ENCODE peak calls at places on chromosomes 6 and 20, in seven cellular contexts. One of them, this sample, is unnamed.
A peak's percentile ranks its signal among the peaks of the same experiment; 100 is the strongest.

GRCh38 chr6:155117266-155117665 is 122.2 kb downstream of the TIAM2 start:
- DNase-seq in SK-N-SH: no peak
- DNase-seq in HepG2: no peak
- DNase-seq in K562: no peak
- DNase-seq in GM12878: no peak
- DNase-seq in H1: no peak
- DNase-seq in HCT116: no peak
- DNase-seq in this sample: peak; percentile 19

GRCh38 chr20:33444797-33445560 is 1.4 kb upstream of the SNTA1 start:
- DNase-seq in K562: no peak
- DNase-seq in HCT116: no peak
- DNase-seq in HepG2: peak; percentile 75
- DNase-seq in SK-N-SH: no peak
- DNase-seq in H1: no peak
- DNase-seq in GM12878: no peak
- DNase-seq in this sample: peak; percentile 56

GRCh38 chr20:62997626-62998025 is 9.1 kb downstream of the BHLHE23 start:
- DNase-seq in K562: no peak
- DNase-seq in SK-N-SH: no peak
- DNase-seq in HCT116: no peak
- DNase-seq in H1: no peak
- DNase-seq in HepG2: no peak
- DNase-seq in GM12878: no peak
- DNase-seq in this sample: no peak

GRCh38 chr6:110813813-110814487 is 1.3 kb downstream of the CDK19 start:
- DNase-seq in HepG2: no peak
- DNase-seq in H1: no peak
- DNase-seq in HCT116: no peak
- DNase-seq in GM12878: no peak
- DNase-seq in K562: no peak
- DNase-seq in SK-N-SH: peak; percentile 45
- DNase-seq in this sample: peak; percentile 39

GRCh38 chr20:1951436-1952115 is 42.3 kb downstream of the PDYN start:
- DNase-seq in H1: no peak
- DNase-seq in HepG2: no peak
- DNase-seq in HCT116: no peak
- DNase-seq in K562: no peak
- DNase-seq in SK-N-SH: no peak
- DNase-seq in GM12878: no peak
- DNase-seq in this sample: no peak

GRCh38 chr6:148396411-148396810 is 53.8 kb downstream of the SASH1 start:
- DNase-seq in H1: no peak
- DNase-seq in GM12878: no peak
- DNase-seq in HCT116: no peak
- DNase-seq in K562: no peak
- DNase-seq in SK-N-SH: no peak
- DNase-seq in HepG2: no peak
- DNase-seq in this sample: no peak

GRCh38 chr20:38671186-38671585 is 53.1 kb upstream of the SLC32A1 start:
- DNase-seq in H1: no peak
- DNase-seq in GM12878: no peak
- DNase-seq in K562: no peak
- DNase-seq in HCT116: no peak
- DNase-seq in HepG2: no peak
- DNase-seq in SK-N-SH: no peak
- DNase-seq in this sample: no peak

GRCh38 chr20:460707-461106 is 1.6 kb downstream of the TBC1D20 start:
- DNase-seq in K562: no peak
- DNase-seq in HepG2: peak; percentile 49
- DNase-seq in H1: no peak
- DNase-seq in SK-N-SH: peak; percentile 40
- DNase-seq in HCT116: no peak
- DNase-seq in GM12878: no peak
- DNase-seq in this sample: peak; percentile 28

GRCh38 chr6:111642463-111643158 is 36.9 kb upstream of the TRAF3IP2 start:
- DNase-seq in K562: no peak
- DNase-seq in HepG2: peak; percentile 80
- DNase-seq in GM12878: peak; percentile 21
- DNase-seq in H1: peak; percentile 69
- DNase-seq in SK-N-SH: peak; percentile 66
- DNase-seq in HCT116: peak; percentile 70
- DNase-seq in this sample: no peak

GRCh38 chr6:52620906-52621190 is 44.0 kb upstream of the TRAM2 start:
- DNase-seq in H1: no peak
- DNase-seq in HCT116: no peak
- DNase-seq in K562: no peak
- DNase-seq in GM12878: no peak
- DNase-seq in HepG2: no peak
- DNase-seq in SK-N-SH: no peak
- DNase-seq in this sample: no peak

GRCh38 chr6:158406736-158407135 is 94.5 kb downstream of the TULP4 start:
- DNase-seq in K562: no peak
- DNase-seq in GM12878: no peak
- DNase-seq in SK-N-SH: no peak
- DNase-seq in H1: no peak
- DNase-seq in HCT116: no peak
- DNase-seq in HepG2: no peak
- DNase-seq in this sample: no peak

GRCh38 chr6:28082939-28083338 is 2.6 kb downstream of the ZNF165 start:
- DNase-seq in K562: no peak
- DNase-seq in SK-N-SH: no peak
- DNase-seq in H1: no peak
- DNase-seq in HepG2: no peak
- DNase-seq in HCT116: no peak
- DNase-seq in GM12878: no peak
- DNase-seq in this sample: no peak

GRCh38 chr6:28078836-28079235 is 1.5 kb upstream of the ZNF165 start:
- DNase-seq in HCT116: no peak
- DNase-seq in SK-N-SH: no peak
- DNase-seq in K562: no peak
- DNase-seq in H1: no peak
- DNase-seq in HepG2: no peak
- DNase-seq in GM12878: no peak
- DNase-seq in this sample: no peak

GRCh38 chr6:28080631-28081485 is 490 bp downstream of the ZNF165 start:
- DNase-seq in GM12878: peak; percentile 91
- DNase-seq in SK-N-SH: peak; percentile 87
- DNase-seq in HepG2: peak; percentile 95
- DNase-seq in K562: peak; percentile 92
- DNase-seq in HCT116: peak; percentile 97
- DNase-seq in H1: peak; percentile 94
- DNase-seq in this sample: peak; percentile 98

GRCh38 chr6:28078050-28078449 is 2.3 kb upstream of the ZNF165 start:
- DNase-seq in H1: no peak
- DNase-seq in HepG2: no peak
- DNase-seq in SK-N-SH: no peak
- DNase-seq in K562: no peak
- DNase-seq in GM12878: no peak
- DNase-seq in HCT116: no peak
- DNase-seq in this sample: no peak

DNA sequence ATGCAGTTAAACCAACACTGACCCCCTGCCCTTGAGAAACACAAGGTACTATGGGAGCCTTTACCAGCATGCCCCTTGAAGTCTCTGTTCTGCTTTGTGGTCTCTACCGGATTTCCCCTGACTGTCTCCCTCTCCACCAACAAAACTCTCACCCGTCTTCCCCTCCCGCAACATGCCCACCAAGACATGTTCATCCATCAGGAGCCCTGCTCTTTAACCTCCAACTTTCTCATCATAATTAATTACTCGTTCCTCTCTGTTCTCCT is 1.1 kb downstream of the ZNF165 start:
- DNase-seq in H1: no peak
- DNase-seq in HCT116: no peak
- DNase-seq in K562: no peak
- DNase-seq in HepG2: no peak
- DNase-seq in SK-N-SH: no peak
- DNase-seq in GM12878: peak; percentile 54
- DNase-seq in this sample: no peak
- TF ChIP-seq JUND in H1: no peak
- TF ChIP-seq JUND in HCT116: no peak
- TF ChIP-seq JUND in K562: no peak
- TF ChIP-seq JUND in HepG2: no peak
- TF ChIP-seq JUND in SK-N-SH: no peak
- TF ChIP-seq JUND in GM12878: no peak
- TF ChIP-seq JUND in this sample: no peak

DNA sequence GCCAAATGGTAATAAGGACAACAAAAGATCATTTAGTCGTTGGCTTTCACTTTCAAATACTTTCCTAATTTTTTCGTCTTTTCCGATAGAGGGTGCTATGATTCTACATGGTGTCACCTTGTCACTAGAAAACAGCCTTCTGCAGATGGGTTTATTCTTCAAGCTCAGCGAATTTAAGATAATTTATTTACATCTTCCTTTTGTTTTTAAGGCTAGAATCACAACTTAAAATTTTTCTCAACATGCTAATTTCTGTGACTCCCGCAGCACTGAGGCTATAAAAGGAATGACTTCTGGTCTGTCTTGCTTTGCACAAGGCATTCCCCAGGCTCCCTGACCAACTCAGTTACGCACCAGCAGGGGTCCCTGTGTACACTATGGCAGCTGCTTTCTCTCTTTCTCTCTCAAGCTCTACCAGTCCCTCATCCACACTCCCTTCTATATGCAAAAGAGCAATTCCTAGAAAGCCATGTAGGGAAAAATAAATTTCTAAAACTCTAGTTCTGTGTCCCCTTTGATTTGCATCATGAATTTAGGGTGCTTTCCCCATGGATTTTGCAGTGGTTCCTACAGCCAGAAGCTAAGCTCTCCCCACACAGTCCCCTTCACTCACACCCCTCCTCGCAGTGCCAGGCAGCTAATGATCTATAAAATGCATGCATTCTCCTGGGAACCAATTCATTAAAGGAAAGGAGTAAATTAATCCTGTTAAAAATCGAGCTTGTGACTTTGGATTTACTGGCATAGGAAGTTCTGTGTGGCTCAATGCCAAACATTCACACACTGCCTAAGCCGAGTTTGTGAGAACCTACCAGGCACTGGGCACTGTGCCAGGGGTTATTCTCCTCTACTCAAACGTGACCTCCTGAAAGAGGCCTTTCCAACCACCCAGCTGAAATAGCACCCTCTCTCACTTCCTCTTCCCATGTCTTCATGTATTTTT is 74.5 kb downstream of the DCDC2 start:
- DNase-seq in K562: peak; percentile 40
- DNase-seq in H1: no peak
- DNase-seq in HepG2: peak; percentile 90
- DNase-seq in GM12878: peak; percentile 59
- DNase-seq in HCT116: peak; percentile 65
- DNase-seq in SK-N-SH: peak; percentile 78
- DNase-seq in this sample: peak; percentile 92
- TF ChIP-seq JUND in K562: no peak
- TF ChIP-seq JUND in H1: no peak
- TF ChIP-seq JUND in HepG2: no peak
- TF ChIP-seq JUND in GM12878: no peak
- TF ChIP-seq JUND in HCT116: no peak
- TF ChIP-seq JUND in SK-N-SH: no peak
- TF ChIP-seq JUND in this sample: no peak

GRCh38 chr20:25242231-25242630 is 5.7 kb upstream of the PYGB start:
- DNase-seq in SK-N-SH: peak; percentile 52
- DNase-seq in HepG2: no peak
- DNase-seq in GM12878: no peak
- DNase-seq in K562: no peak
- DNase-seq in HCT116: no peak
- DNase-seq in H1: no peak
- DNase-seq in this sample: no peak

GRCh38 chr20:25236450-25237304 is 11.2 kb upstream of the PYGB start:
- DNase-seq in GM12878: no peak
- DNase-seq in HepG2: no peak
- DNase-seq in H1: no peak
- DNase-seq in HCT116: no peak
- DNase-seq in K562: no peak
- DNase-seq in SK-N-SH: no peak
- DNase-seq in this sample: no peak

GRCh38 chr20:25239387-25240370 is 8.2 kb upstream of the PYGB start:
- DNase-seq in HCT116: no peak
- DNase-seq in SK-N-SH: no peak
- DNase-seq in H1: no peak
- DNase-seq in HepG2: no peak
- DNase-seq in GM12878: no peak
- DNase-seq in K562: no peak
- DNase-seq in this sample: no peak

GRCh38 chr20:25238319-25239037 is 9.4 kb upstream of the PYGB start:
- DNase-seq in HCT116: no peak
- DNase-seq in H1: no peak
- DNase-seq in HepG2: no peak
- DNase-seq in GM12878: no peak
- DNase-seq in SK-N-SH: no peak
- DNase-seq in K562: no peak
- DNase-seq in this sample: no peak

GRCh38 chr20:25237610-25238318 is 10.1 kb upstream of the PYGB start:
- DNase-seq in K562: peak; percentile 71
- DNase-seq in GM12878: no peak
- DNase-seq in HepG2: peak; percentile 90
- DNase-seq in SK-N-SH: no peak
- DNase-seq in H1: no peak
- DNase-seq in HCT116: peak; percentile 94
- DNase-seq in this sample: no peak
- TF ChIP-seq JUND in K562: peak; percentile 99
- TF ChIP-seq JUND in GM12878: no peak
- TF ChIP-seq JUND in HepG2: peak; percentile 87
- TF ChIP-seq JUND in SK-N-SH: peak; percentile 98
- TF ChIP-seq JUND in H1: no peak
- TF ChIP-seq JUND in HCT116: peak; percentile 99
- TF ChIP-seq JUND in this sample: no peak

GRCh38 chr6:2103644-2104523 is 141.5 kb downstream of the GMDS start:
- DNase-seq in HCT116: peak; percentile 19
- DNase-seq in H1: no peak
- DNase-seq in GM12878: peak; percentile 11
- DNase-seq in HepG2: peak; percentile 43
- DNase-seq in K562: no peak
- DNase-seq in SK-N-SH: peak; percentile 58
- DNase-seq in this sample: peak; percentile 23
- TF ChIP-seq JUND in HCT116: no peak
- TF ChIP-seq JUND in H1: no peak
- TF ChIP-seq JUND in GM12878: no peak
- TF ChIP-seq JUND in HepG2: no peak
- TF ChIP-seq JUND in K562: no peak
- TF ChIP-seq JUND in SK-N-SH: no peak
- TF ChIP-seq JUND in this sample: no peak

DNA sequence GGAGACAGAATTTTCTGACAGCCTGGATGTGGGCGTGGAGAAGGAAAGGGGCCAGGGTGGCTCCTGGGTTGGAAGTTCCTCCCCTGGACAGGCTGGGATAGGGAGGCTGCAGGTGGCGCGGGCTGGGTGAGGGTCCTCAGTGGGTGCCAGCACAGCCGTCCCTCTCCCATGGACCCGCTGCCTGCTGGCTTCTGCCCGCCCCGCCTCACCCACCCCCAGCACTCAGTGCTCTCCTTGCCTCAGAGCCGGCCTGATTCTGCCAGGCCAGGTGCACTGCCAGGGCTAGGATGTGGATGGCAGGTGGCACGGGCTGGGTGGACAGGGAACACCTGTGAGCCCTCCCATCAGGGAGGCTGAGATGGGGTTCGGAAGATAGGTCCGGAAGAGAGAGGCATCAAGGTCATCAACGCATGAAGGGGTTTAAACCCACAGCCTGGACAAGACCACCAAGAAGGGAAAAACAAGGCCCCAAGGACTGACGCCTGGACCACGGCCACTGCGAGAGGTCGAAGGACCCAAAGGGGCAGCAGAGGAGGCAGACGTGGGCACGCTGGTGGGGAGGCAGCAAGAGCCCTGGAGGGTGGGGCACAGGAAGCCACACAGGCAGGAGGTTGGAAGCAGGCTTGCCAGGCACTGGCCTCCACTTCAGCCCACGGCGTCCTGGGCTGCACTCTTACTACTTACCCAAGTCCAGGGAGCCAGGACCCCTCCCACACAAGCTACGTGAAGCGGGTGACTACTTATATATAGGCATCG is 114.2 kb upstream of the AFDN start:
- DNase-seq in K562: no peak
- DNase-seq in HCT116: no peak
- DNase-seq in GM12878: no peak
- DNase-seq in SK-N-SH: peak; percentile 20
- DNase-seq in H1: no peak
- DNase-seq in HepG2: no peak
- DNase-seq in this sample: no peak
- TF ChIP-seq JUND in K562: no peak
- TF ChIP-seq JUND in HCT116: no peak
- TF ChIP-seq JUND in GM12878: no peak
- TF ChIP-seq JUND in SK-N-SH: no peak
- TF ChIP-seq JUND in H1: no peak
- TF ChIP-seq JUND in HepG2: no peak
- TF ChIP-seq JUND in this sample: no peak